ENCODE peak calls at places on chromosomes 7 and 10, in five cellular contexts. C is iPS-NIHi11, J is breast epithelium, W is cardiac fibroblast, H is amniotic stem cell. Y is an unnamed sample.

GRCh38 chr10:132229834-132230556 is 43.2 kb downstream of the DPYSL4 start:
- DNase-seq in C (no peak), H (no peak), J (no peak), W (no peak), Y (no peak)

GRCh38 chr10:32143302-32143847 is 87.2 kb upstream of the KIF5B start:
- DNase-seq in C (no peak), H (no peak), J (no peak), W (no peak), Y (no peak)

GRCh38 chr10:49135575-49136313 is 1.9 kb upstream of the FAM170B start:
- DNase-seq in C (no peak), W (peak; percentile 64), J (no peak), H (no peak), Y (no peak)

GRCh38 chr7:102432476-102433318 is 678 bp upstream of the ORAI2 start:
- DNase-seq in H (no peak), C (no peak), W (no peak), J (no peak), Y (no peak)

GRCh38 chr10:116826803-116827202 is 22.5 kb upstream of the ENO4 start:
- DNase-seq in C (peak; percentile 39), H (no peak), J (no peak), W (no peak), Y (no peak)

GRCh38 chr10:110206988-110207804 is at the start of gene MXI1:
- DNase-seq in J (no peak), H (peak; percentile 35), W (peak; percentile 86), C (peak; percentile 80), Y (peak; percentile 67)

GRCh38 chr7:107014381-107015023 is 30.0 kb upstream of the PRKAR2B start:
- DNase-seq in J (no peak), H (no peak), C (peak; percentile 28), W (no peak), Y (no peak)

GRCh38 chr10:90930971-90931841 is 10.3 kb upstream of the ANKRD1 start:
- DNase-seq in H (peak; percentile 87), W (peak; percentile 86), C (peak; percentile 68), J (peak; percentile 70), Y (no peak)

GRCh38 chr7:42770106-42770505 is 141.8 kb downstream of the C7orf25 start:
- DNase-seq in W (peak; percentile 26), J (no peak), C (no peak), H (no peak), Y (no peak)

GRCh38 chr7:19404912-19405329 is 259.7 kb upstream of the FERD3L start:
- DNase-seq in J (no peak), C (peak; percentile 23), W (peak; percentile 98), H (peak; percentile 81), Y (no peak)

GRCh38 chr7:14841850-14842249 is 60.7 kb downstream of the DGKB start:
- DNase-seq in C (no peak), H (no peak), J (no peak), W (peak; percentile 69), Y (no peak)

GRCh38 chr10:125057158-125058001 is 103.0 kb downstream of the CTBP2 start:
- DNase-seq in C (no peak), W (peak; percentile 98), J (peak; percentile 67), H (no peak), Y (no peak)

GRCh38 chr7:2953099-2953498 is 90.6 kb downstream of the CARD11 start:
- DNase-seq in C (no peak), W (no peak), J (no peak), H (no peak), Y (no peak)

GRCh38 chr7:25476863-25477262 is 248.6 kb upstream of the NPVF start:
- DNase-seq in J (no peak), C (no peak), W (no peak), H (no peak), Y (no peak)

GRCh38 chr7:66250711-66251110 is 45.6 kb downstream of the TPST1 start:
- DNase-seq in H (no peak), J (no peak), W (peak; percentile 98), C (no peak), Y (no peak)